ENCODE peak calls at places on chromosomes 5 and 9, in ten cellular contexts. O is brain microvascular endothelial cell, G is WERI-Rb-1, Z is astrocyte of the cerebellum, D is tibial nerve, J is BJ, R is skeletal muscle cell, U is H1, C is AG09309, E is breast epithelium. H is an unnamed sample.
A peak's percentile ranks its signal among the peaks of the same experiment; 100 is the strongest.

GRCh38 chr9:78783743-78784142 is 486.8 kb downstream of the PSAT1 start:
- DNase-seq in J (no peak), Z (no peak), U (no peak), R (no peak), O (no peak), G (no peak), C (no peak), D (no peak), E (no peak), H (no peak)

GRCh38 chr9:96009690-96010477 is 134.4 kb downstream of the ERCC6L2 start:
- DNase-seq in R (no peak), G (no peak), Z (peak; percentile 24), E (no peak), J (no peak), D (no peak), U (no peak), O (peak; percentile 14), C (no peak), H (peak; percentile 51)

GRCh38 chr5:76556511-76557221 is 66.5 kb downstream of the F2RL2 start:
- DNase-seq in O (no peak), R (no peak), J (no peak), U (no peak), D (no peak), C (no peak), E (no peak), G (no peak), Z (no peak), H (no peak)

GRCh38 chr9:445033-445432 is 230.4 kb downstream of the DOCK8 start:
- DNase-seq in Z (no peak), O (peak; percentile 9), R (peak; percentile 8), E (no peak), J (peak; percentile 19), G (no peak), U (no peak), C (no peak), D (no peak), H (no peak)

GRCh38 chr9:34983209-34983608 is 6.3 kb upstream of the DNAJB5 start:
- DNase-seq in Z (no peak), R (no peak), O (no peak), U (no peak), G (no peak), D (no peak), J (no peak), C (no peak), E (no peak), H (peak; percentile 74)

GRCh38 chr9:96327694-96328352 is 25.8 kb upstream of the HSD17B3 start:
- DNase-seq in J (no peak), C (no peak), O (peak; percentile 70), D (peak; percentile 94), U (no peak), E (no peak), R (no peak), G (peak; percentile 46), Z (peak; percentile 38), H (peak; percentile 29)

GRCh38 chr9:35564658-35565061 is 40.4 kb upstream of the TESK1 start:
- DNase-seq in J (no peak), G (no peak), Z (no peak), U (no peak), O (no peak), C (no peak), D (peak; percentile 43), R (no peak), E (no peak), H (no peak)

GRCh38 chr5:77645158-77645994 is 6.9 kb upstream of the OTP start:
- DNase-seq in C (no peak), D (no peak), Z (no peak), U (peak; percentile 77), R (no peak), E (no peak), G (peak; percentile 68), O (no peak), J (no peak), H (no peak)

GRCh38 chr5:10885026-10885425 is 124.0 kb upstream of the DAP start:
- DNase-seq in U (no peak), R (no peak), C (no peak), Z (no peak), D (no peak), G (no peak), E (no peak), J (peak; percentile 23), O (peak; percentile 58), H (no peak)

GRCh38 chr5:32388429-32389111 is 56.0 kb downstream of the ZFR start:
- DNase-seq in U (no peak), Z (peak; percentile 1), D (no peak), O (peak; percentile 18), C (peak; percentile 14), E (no peak), J (peak; percentile 5), G (no peak), R (peak; percentile 17), H (peak; percentile 9)

GRCh38 chr5:112697301-112697700 is 40.4 kb upstream of the APC start:
- DNase-seq in D (no peak), U (no peak), O (no peak), J (no peak), C (no peak), Z (no peak), E (no peak), G (no peak), R (no peak), H (no peak)

GRCh38 chr5:168746893-168747640 is 167.9 kb upstream of the PANK3 start:
- DNase-seq in G (no peak), J (no peak), D (no peak), Z (no peak), U (no peak), O (no peak), R (no peak), C (no peak), E (no peak), H (no peak)

GRCh38 chr5:39424751-39425524 is at the start of gene DAB2:
- DNase-seq in R (peak; percentile 88), J (peak; percentile 91), E (peak; percentile 62), C (peak; percentile 96), O (peak; percentile 92), G (no peak), D (peak; percentile 76), U (peak; percentile 88), Z (peak; percentile 85), H (peak; percentile 39)

GRCh38 chr9:93681316-93682154 is 105.2 kb downstream of the PHF2 start:
- DNase-seq in R (no peak), D (peak; percentile 2), C (no peak), Z (no peak), G (peak; percentile 6), O (no peak), E (peak; percentile 46), J (no peak), U (peak; percentile 39), H (no peak)

GRCh38 chr9:565528-565927 is 276.0 kb upstream of the DMRT1 start:
- DNase-seq in R (no peak), J (no peak), U (no peak), E (no peak), Z (no peak), C (no peak), G (no peak), O (no peak), D (no peak), H (no peak)

GRCh38 chr5:2892601-2893000 is 141.1 kb upstream of the IRX2 start:
- DNase-seq in Z (no peak), C (no peak), O (no peak), U (peak; percentile 28), E (no peak), D (no peak), R (no peak), G (no peak), J (no peak), H (no peak)

GRCh38 chr5:91361055-91361701 is 21.9 kb downstream of the ARRDC3 start:
- DNase-seq in O (no peak), R (no peak), Z (no peak), G (no peak), D (no peak), U (no peak), C (no peak), J (no peak), E (no peak), H (no peak)

GRCh38 chr9:8648271-8648670 is 848.7 kb upstream of the DMAC1 start:
- DNase-seq in D (no peak), G (no peak), J (no peak), U (no peak), E (no peak), O (no peak), Z (no peak), C (no peak), R (no peak), H (no peak)

GRCh38 chr5:120599576-120599975 is 135.5 kb downstream of the PRR16 start:
- DNase-seq in C (no peak), D (no peak), R (peak; percentile 69), E (no peak), Z (peak; percentile 71), J (no peak), O (peak; percentile 52), G (no peak), U (no peak), H (no peak)
- H3K4me3 ChIP-seq in C (no peak overlapping the region), D (no peak overlapping the region), R (no peak overlapping the region), E (no peak overlapping the region), Z (no peak overlapping the region), J (no peak overlapping the region), O (no peak overlapping the region), G (no peak overlapping the region), U (no peak overlapping the region), H (no peak overlapping the region)

GRCh38 chr9:111898331-111899096 is 1.9 kb downstream of the UGCG start:
- DNase-seq in E (no peak), U (no peak), D (no peak), R (no peak), J (no peak), G (no peak), C (no peak), O (no peak), Z (no peak), H (no peak)
- H3K4me3 ChIP-seq in E (peak overlapping the region; percentile 90), U (peak overlapping the region; percentile 79), D (peak overlapping the region; percentile 92), R (peak overlapping the region; percentile 81), J (peak overlapping the region; percentile 97), G (peak overlapping the region; percentile 64), C (peak overlapping the region; percentile 99), O (peak overlapping the region; percentile 90), Z (peak overlapping the region; percentile 86), H (peak overlapping the region; percentile 96)

DNA sequence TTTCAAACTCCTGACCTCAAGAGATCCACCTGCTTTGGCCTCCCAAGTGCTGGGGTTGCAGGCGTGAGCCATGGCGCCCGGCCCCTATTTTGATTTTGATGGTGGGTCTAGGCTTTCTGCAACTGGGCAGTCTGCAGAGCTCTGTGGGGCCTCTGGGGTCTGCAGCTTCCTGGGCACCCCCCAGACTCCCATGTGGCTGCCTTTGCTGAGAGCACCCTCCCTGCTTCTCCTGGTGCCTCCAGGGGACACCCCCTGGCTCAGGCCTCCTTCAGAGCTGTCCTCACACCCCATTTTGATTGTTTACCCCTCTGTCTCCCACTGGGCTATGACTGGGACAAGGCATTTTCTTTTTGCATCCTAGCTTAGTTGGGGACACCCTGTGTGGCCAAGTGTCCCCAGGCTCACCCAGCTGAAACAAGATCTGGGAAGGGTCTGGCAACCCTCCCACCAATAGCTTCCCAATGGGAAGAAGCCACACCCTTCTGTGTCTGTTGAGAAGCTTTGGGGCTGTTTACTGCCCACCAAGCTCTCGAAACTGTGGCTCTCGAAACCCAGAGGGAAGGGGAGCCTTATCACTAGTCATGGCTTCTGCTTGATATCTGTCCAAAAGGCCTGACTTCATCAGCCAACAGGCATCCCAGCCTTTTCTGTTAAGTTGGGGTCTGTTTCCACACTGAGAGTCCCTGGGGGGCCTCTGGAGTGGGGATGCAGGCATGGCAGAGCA is 204.4 kb upstream of the IER5L start:
- DNase-seq in R (no peak), C (no peak), U (no peak), D (no peak), G (no peak), Z (no peak), J (no peak), E (no peak), O (no peak), H (no peak)
- H3K4me3 ChIP-seq in R (no peak overlapping the region), C (no peak overlapping the region), U (no peak overlapping the region), D (peak overlapping the region; percentile 65), G (no peak overlapping the region), Z (no peak overlapping the region), J (no peak overlapping the region), E (peak overlapping the region; percentile 64), O (no peak overlapping the region), H (no peak overlapping the region)

GRCh38 chr9:14097666-14098065 is 216.3 kb downstream of the NFIB start:
- DNase-seq in Z (no peak), J (no peak), U (no peak), R (no peak), G (no peak), C (no peak), D (no peak), E (no peak), O (no peak), H (no peak)
- H3K4me3 ChIP-seq in Z (no peak overlapping the region), J (no peak overlapping the region), U (no peak overlapping the region), R (no peak overlapping the region), G (no peak overlapping the region), C (no peak overlapping the region), D (no peak overlapping the region), E (no peak overlapping the region), O (no peak overlapping the region), H (no peak overlapping the region)

H was measured in HL-60.